ENCODE peak calls at places on chromosome 17, in nine cellular contexts. O is posterior vena cava; R is CD8-positive, alpha-beta T cell; E is HCT116; H is NCI-H345; W is NCI-H1694; L is RWPE1; N is mammary epithelial cell; I is C1 segment of cervical spinal cord. Y is an unnamed sample.

GRCh38 chr17:53390575-53390974 is 432.2 kb upstream of the KIF2B start:
- DNase-seq in H (no peak), E (no peak), I (no peak), W (no peak), R (no peak), O (no peak), L (no peak), N (no peak), Y (no peak)

GRCh38 chr17:76866774-76867577 is 1.2 kb upstream of the MGAT5B start:
- DNase-seq in W (no peak), L (peak; percentile 74), E (no peak), O (no peak), H (peak; percentile 31), I (no peak), R (no peak), N (peak; percentile 49), Y (no peak)

GRCh38 chr17:46770818-46771600 is 47.5 kb downstream of the WNT3 start:
- DNase-seq in O (peak; percentile 86), E (no peak), R (no peak), I (no peak), L (peak; percentile 45), H (no peak), N (no peak), W (no peak), Y (peak; percentile 10)

GRCh38 chr17:66507982-66508760 is 205.8 kb downstream of the PRKCA start:
- DNase-seq in H (no peak), W (no peak), I (no peak), N (no peak), L (no peak), O (no peak), E (no peak), R (no peak), Y (no peak)

GRCh38 chr17:41340934-41341861 is 9.4 kb downstream of the KRT33A start:
- DNase-seq in E (no peak), I (no peak), O (no peak), L (no peak), N (no peak), W (no peak), R (peak; percentile 32), H (no peak), Y (no peak)

GRCh38 chr17:76032073-76032779 is 5.1 kb upstream of the EVPL start:
- DNase-seq in W (no peak), O (no peak), N (peak; percentile 14), E (no peak), H (peak; percentile 80), L (no peak), I (no peak), R (no peak), Y (no peak)

GRCh38 chr17:30472238-30472890 is 4.8 kb upstream of the GOSR1 start:
- DNase-seq in H (no peak), I (no peak), N (peak; percentile 60), O (no peak), E (no peak), L (no peak), R (no peak), W (no peak), Y (no peak)

GRCh38 chr17:9056566-9056965 is 35.3 kb downstream of the NTN1 start:
- DNase-seq in H (no peak), O (peak; percentile 81), W (no peak), E (no peak), L (no peak), I (no peak), R (no peak), N (no peak), Y (no peak)

GRCh38 chr17:68207651-68208253 is 40.1 kb upstream of the AMZ2 start:
- DNase-seq in L (no peak), W (no peak), O (no peak), I (no peak), N (no peak), H (no peak), E (no peak), R (no peak), Y (no peak)

GRCh38 chr17:56786989-56787482 is 46.7 kb downstream of the C17orf67 start:
- DNase-seq in R (no peak), H (no peak), O (no peak), L (peak; percentile 86), N (peak; percentile 99), E (peak; percentile 90), W (no peak), I (no peak), Y (no peak)

GRCh38 chr17:9982159-9982558 is 77.1 kb upstream of the RCVRN start:
- DNase-seq in O (peak; percentile 3), H (no peak), R (no peak), N (no peak), L (peak; percentile 23), E (peak; percentile 27), W (no peak), I (no peak), Y (peak; percentile 87)

GRCh38 chr17:82548681-82549303 is 29.3 kb downstream of the FOXK2 start:
- DNase-seq in L (no peak), R (no peak), I (peak; percentile 28), H (no peak), W (no peak), N (no peak), E (no peak), O (no peak), Y (no peak)

GRCh38 chr17:27469256-27469655 is 13.0 kb downstream of the KSR1 start:
- DNase-seq in L (no peak), R (no peak), H (no peak), E (no peak), N (no peak), O (peak; percentile 32), W (no peak), I (no peak), Y (no peak)

GRCh38 chr17:8900626-8901585 is 33.4 kb upstream of the PIK3R6 start:
- DNase-seq in E (no peak), H (no peak), R (no peak), I (no peak), N (no peak), O (no peak), W (no peak), L (no peak), Y (no peak)

GRCh38 chr17:64028874-64029464 is 8.5 kb upstream of the ICAM2 start:
- DNase-seq in N (peak; percentile 51), W (peak; percentile 30), O (no peak), H (peak; percentile 68), I (peak; percentile 11), R (peak; percentile 49), E (peak; percentile 66), L (peak; percentile 74), Y (peak; percentile 73)

GRCh38 chr17:67276075-67276474 is 31.1 kb upstream of the HELZ start:
- DNase-seq in H (no peak), E (peak; percentile 40), N (no peak), L (no peak), W (no peak), R (no peak), O (no peak), I (no peak), Y (no peak)